ENCODE peak calls at places on chromosomes 2 and 18, in ten cellular contexts. R is heart left ventricle, G is Panc1, Y is IMR-90, K is mesenchymal stem cell, B is SK-N-SH, V is PC-3, A is endodermal cell, X is mesendoderm, I is astrocyte. J is an unnamed sample. For H3K4me1, the result is how much of the 10 kb centered on the place peaks cover.

GRCh38 chr18:36337679-36338419 is 40.3 kb downstream of the FHOD3 start:
- DNase-seq in R (no peak), G (no peak), Y (no peak), K (no peak), B (no peak), V (no peak), A (no peak), X (no peak), I (no peak), J (no peak)

GRCh38 chr18:80065705-80066104 is 31.5 kb downstream of the RBFA start:
- DNase-seq in R (no peak), G (no peak), Y (no peak), K (no peak), B (no peak), V (no peak), A (no peak), X (no peak), I (no peak), J (no peak)

GRCh38 chr2:147989102-147989501 is 31.4 kb downstream of the ORC4 start:
- DNase-seq in R (no peak), G (no peak), Y (no peak), K (no peak), B (no peak), V (no peak), A (no peak), X (no peak), I (no peak), J (no peak)

GRCh38 chr2:33448216-33448899 is 28.1 kb upstream of the RASGRP3 start:
- DNase-seq in R (no peak), G (no peak), Y (no peak), K (peak), B (no peak), V (no peak), A (no peak), X (no peak), I (no peak), J (no peak)

GRCh38 chr2:59032469-59032868 is 791.3 kb upstream of the FANCL start:
- DNase-seq in R (no peak), G (no peak), Y (no peak), K (no peak), B (no peak), V (no peak), A (no peak), X (no peak), I (no peak), J (no peak)

GRCh38 chr2:237720962-237721361 is 77.6 kb upstream of the RBM44 start:
- DNase-seq in R (no peak), G (no peak), Y (peak), K (peak), B (no peak), V (no peak), A (no peak), X (no peak), I (peak), J (peak)

GRCh38 chr2:193584522-193584938 is 1389.8 kb upstream of the TMEFF2 start:
- DNase-seq in R (no peak), G (peak), Y (peak), K (peak), B (peak), V (peak), A (peak), X (peak), I (peak), J (no peak)

GRCh38 chr2:156087875-156088274 is 244.6 kb downstream of the NR4A2 start:
- DNase-seq in R (no peak), G (no peak), Y (no peak), K (peak), B (no peak), V (peak), A (no peak), X (no peak), I (peak), J (no peak)

GRCh38 chr2:43569921-43570320 is 25.9 kb downstream of the THADA start:
- DNase-seq in R (no peak), G (no peak), Y (no peak), K (no peak), B (no peak), V (no peak), A (no peak), X (no peak), I (no peak), J (no peak)

GRCh38 chr2:8436585-8436984 is 245.3 kb upstream of the ID2 start:
- DNase-seq in R (no peak), G (no peak), Y (no peak), K (no peak), B (no peak), V (no peak), A (peak), X (no peak), I (no peak), J (peak)

GRCh38 chr2:224772494-224772893 is 56.3 kb upstream of the CCDC195 start:
- DNase-seq in R (no peak), G (no peak), Y (no peak), K (no peak), B (no peak), V (no peak), A (no peak), X (no peak), I (no peak), J (no peak)

GRCh38 chr2:183773775-183774174 is 649.5 kb downstream of the NUP35 start:
- DNase-seq in R (no peak), G (no peak), Y (no peak), K (no peak), B (no peak), V (no peak), A (no peak), X (no peak), I (no peak), J (no peak)

GRCh38 chr18:36297419-36298112 is at the start of gene FHOD3:
- DNase-seq in R (peak), G (no peak), Y (peak), K (peak), B (peak), V (peak), A (peak), X (peak), I (peak), J (peak)

GRCh38 chr2:30127016-30127893 is 19.6 kb upstream of the YPEL5 start:
- DNase-seq in R (no peak), G (no peak), Y (peak), K (no peak), B (no peak), V (peak), A (no peak), X (no peak), I (peak), J (no peak)

GRCh38 chr2:13694673-13695072 is 937.8 kb upstream of the LRATD1 start:
- DNase-seq in R (no peak), G (no peak), Y (no peak), K (no peak), B (no peak), V (no peak), A (no peak), X (no peak), I (no peak), J (no peak)

GRCh38 chr2:68284896-68285295 is 32.6 kb upstream of the PPP3R1 start:
- DNase-seq in R (peak), G (no peak), Y (peak), K (no peak), B (peak), V (no peak), A (no peak), X (no peak), I (peak), J (peak)

GRCh38 chr2:237859533-237860272 is at the start of gene RAMP1:
- DNase-seq in R (no peak), G (no peak), Y (peak), K (peak), B (peak), V (peak), A (peak), X (peak), I (no peak), J (peak)

GRCh38 chr2:216216951-216217903 is 108.1 kb downstream of the XRCC5 start:
- DNase-seq in R (peak), G (peak), Y (peak), K (peak), B (peak), V (peak), A (no peak), X (peak), I (peak), J (no peak)

GRCh38 chr2:239194731-239195317 is 206.0 kb downstream of the HDAC4 start:
- DNase-seq in R (no peak), G (no peak), Y (no peak), K (no peak), B (no peak), V (no peak), A (no peak), X (no peak), I (no peak), J (peak)

GRCh38 chr18:23588836-23589560 is 2.7 kb upstream of the NPC1 start:
- DNase-seq in R (no peak), G (no peak), Y (no peak), K (peak), B (no peak), V (peak), A (peak), X (peak), I (peak), J (no peak)

GRCh38 chr2:284896-285492 is 2.9 kb downstream of the ALKAL2 start:
- DNase-seq in R (no peak), G (no peak), Y (no peak), K (no peak), B (no peak), V (peak), A (no peak), X (no peak), I (peak), J (no peak)
- H3K4me3 ChIP-seq in R (no peak), G (no peak), Y (no peak), K (peak), B (no peak), V (no peak), A (no peak), X (no peak), I (no peak), J (no peak)

DNA sequence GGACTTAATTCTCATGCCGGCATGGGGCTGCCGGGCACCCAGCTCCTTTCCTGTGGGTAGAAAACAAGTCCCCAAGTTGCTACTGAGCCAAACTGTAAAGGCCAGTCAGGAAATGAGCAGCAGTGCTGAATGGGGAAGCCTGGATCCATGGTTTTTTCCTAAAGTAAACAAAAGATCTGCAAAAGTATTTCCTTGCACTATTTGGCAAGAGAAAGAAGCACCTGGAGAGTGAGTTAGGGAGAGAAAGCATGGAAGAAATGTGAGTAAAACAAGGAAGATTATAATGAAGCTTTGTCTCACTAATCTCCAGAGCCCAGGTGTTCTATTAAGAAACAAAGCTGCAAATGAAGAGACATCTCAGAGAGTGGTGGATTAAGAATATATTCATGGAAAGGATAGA is 117.6 kb downstream of the METTL8 start:
- DNase-seq in R (no peak), G (no peak), Y (peak), K (peak), B (no peak), V (no peak), A (peak), X (peak), I (peak), J (no peak)
- H3K27ac ChIP-seq in R (no peak), G (no peak), Y (no peak), K (no peak), B (no peak), V (no peak), A (no peak), X (peak), I (no peak), J (no peak)

GRCh38 chr2:119914266-119914665 is 98.6 kb upstream of the EPB41L5 start:
- DNase-seq in R (no peak), G (no peak), Y (peak), K (peak), B (no peak), V (peak), A (no peak), X (no peak), I (peak), J (no peak)

GRCh38 chr2:119910566-119910965 is 102.3 kb upstream of the EPB41L5 start:
- DNase-seq in R (no peak), G (no peak), Y (no peak), K (no peak), B (no peak), V (no peak), A (no peak), X (peak), I (no peak), J (no peak)
- H3K4me1 ChIP-seq in R (under half), G (under half), Y (under half), K (under half), B (under half), V (under half), A (under half), X (under half), I (under half), J (under half)

DNA sequence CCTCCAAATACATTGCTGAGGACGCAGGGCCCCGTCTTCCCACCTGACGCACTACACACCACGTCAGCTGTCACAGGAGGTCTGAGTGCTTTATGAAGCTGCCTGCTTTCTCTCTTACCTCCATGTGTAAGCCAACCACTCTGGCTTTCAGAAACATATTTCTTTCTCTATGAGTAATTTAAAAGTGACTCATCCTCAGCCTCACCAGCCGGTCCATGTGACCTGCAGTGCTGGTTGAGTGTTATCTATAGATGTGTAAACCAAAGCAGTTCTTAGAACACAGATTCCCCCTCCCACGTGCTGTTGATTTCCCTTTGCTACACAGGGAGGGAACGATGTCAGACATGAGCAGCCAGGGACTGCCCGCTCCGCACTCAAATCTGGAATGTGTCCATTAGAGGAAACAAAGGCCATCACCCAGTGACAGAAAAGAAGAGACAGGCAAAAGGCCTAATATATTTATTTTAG is 157.8 kb downstream of the BCL2 start:
- DNase-seq in R (peak), G (no peak), Y (peak), K (peak), B (no peak), V (peak), A (no peak), X (no peak), I (peak), J (peak)
- H3K4me3 ChIP-seq in R (no peak), G (no peak), Y (no peak), K (no peak), B (no peak), V (no peak), A (no peak), X (no peak), I (no peak), J (no peak)

DNA sequence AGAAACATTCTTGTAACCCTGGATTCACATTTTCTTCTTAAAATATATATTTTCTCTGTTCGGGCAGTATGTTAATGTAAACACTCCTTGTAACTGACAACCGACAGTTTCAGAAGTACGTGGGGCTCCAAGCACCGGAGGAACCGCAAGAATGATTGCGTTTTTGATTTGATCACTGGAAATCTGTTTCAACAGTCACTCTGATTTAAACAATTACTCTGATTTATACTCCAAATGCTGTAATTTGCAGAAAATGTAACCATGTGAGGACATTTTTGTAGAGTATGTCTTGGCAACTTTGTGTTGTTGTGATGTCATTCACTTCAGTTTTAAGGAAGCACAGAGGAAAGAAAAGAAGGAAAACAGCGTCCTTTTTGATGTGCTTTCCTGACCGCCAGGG is 77.8 kb downstream of the APOB start:
- DNase-seq in R (no peak), G (no peak), Y (no peak), K (no peak), B (no peak), V (no peak), A (no peak), X (no peak), I (no peak), J (peak)
- H3K27ac ChIP-seq in R (no peak), G (no peak), Y (no peak), K (no peak), B (no peak), V (no peak), A (no peak), X (no peak), I (no peak), J (no peak)

GRCh38 chr2:229910147-229910831 is 11.5 kb downstream of the TRIP12 start:
- DNase-seq in R (no peak), G (no peak), Y (no peak), K (no peak), B (no peak), V (no peak), A (no peak), X (no peak), I (no peak), J (no peak)

GRCh38 chr2:229917793-229918192 is 4.0 kb downstream of the TRIP12 start:
- DNase-seq in R (no peak), G (no peak), Y (no peak), K (no peak), B (no peak), V (no peak), A (no peak), X (no peak), I (no peak), J (no peak)

GRCh38 chr2:229909090-229909489 is 12.7 kb downstream of the TRIP12 start:
- DNase-seq in R (no peak), G (no peak), Y (no peak), K (no peak), B (no peak), V (no peak), A (no peak), X (no peak), I (no peak), J (no peak)

GRCh38 chr2:229910832-229911412 is 10.9 kb downstream of the TRIP12 start:
- DNase-seq in R (no peak), G (no peak), Y (no peak), K (peak), B (peak), V (peak), A (peak), X (peak), I (no peak), J (no peak)

GRCh38 chr2:229914182-229914581 is 7.6 kb downstream of the TRIP12 start:
- DNase-seq in R (no peak), G (no peak), Y (no peak), K (no peak), B (no peak), V (no peak), A (no peak), X (no peak), I (no peak), J (no peak)
- H3K4me1 ChIP-seq in R (half or more), G (under half), Y (under half), K (under half), B (under half), V (under half), A (under half), X (under half), I (under half), J (half or more)

GRCh38 chr2:201118121-201118956 is 2.4 kb downstream of the CFLAR start:
- DNase-seq in R (peak), G (peak), Y (peak), K (peak), B (peak), V (peak), A (peak), X (peak), I (peak), J (peak)

GRCh38 chr2:201122276-201122675 is 6.3 kb downstream of the CFLAR start:
- DNase-seq in R (no peak), G (no peak), Y (no peak), K (no peak), B (no peak), V (no peak), A (no peak), X (peak), I (no peak), J (no peak)

GRCh38 chr2:201118957-201119848 is 3.2 kb downstream of the CFLAR start:
- DNase-seq in R (no peak), G (no peak), Y (peak), K (peak), B (no peak), V (peak), A (no peak), X (peak), I (peak), J (no peak)

GRCh38 chr2:201116959-201117734 is 1.2 kb downstream of the CFLAR start:
- DNase-seq in R (peak), G (peak), Y (peak), K (peak), B (no peak), V (peak), A (peak), X (peak), I (peak), J (peak)

GRCh38 chr2:201120500-201120899 is 4.5 kb downstream of the CFLAR start:
- DNase-seq in R (no peak), G (no peak), Y (no peak), K (no peak), B (no peak), V (no peak), A (no peak), X (no peak), I (no peak), J (no peak)
- H3K4me3 ChIP-seq in R (peak), G (peak), Y (no peak), K (peak), B (no peak), V (no peak), A (peak), X (no peak), I (no peak), J (no peak)